ENCODE peak calls at places on chromosomes 4 and X, in four cellular contexts. One of them, this sample, is unnamed.
A peak's percentile ranks its signal among the peaks of the same experiment; 100 is the strongest.

GRCh38 chr4:125444166-125444565 is 129.4 kb downstream of the FAT4 start:
- DNase-seq in GM19239: no peak
- DNase-seq in choroid plexus epithelial cell: no peak
- DNase-seq in dorsolateral prefrontal cortex: no peak
- DNase-seq in this sample: no peak

GRCh38 chr4:69714086-69714485 is 46.3 kb downstream of the SULT1B1 start:
- DNase-seq in choroid plexus epithelial cell: no peak
- DNase-seq in dorsolateral prefrontal cortex: no peak
- DNase-seq in GM19239: no peak
- DNase-seq in this sample: no peak

GRCh38 chrX:50747471-50747900 is 66.5 kb downstream of the SHROOM4 start:
- DNase-seq in dorsolateral prefrontal cortex: no peak
- DNase-seq in GM19239: no peak
- DNase-seq in choroid plexus epithelial cell: peak; percentile 36
- DNase-seq in this sample: no peak

GRCh38 chr4:60020389-60020788 is 1179.7 kb upstream of the ADGRL3 start:
- DNase-seq in choroid plexus epithelial cell: no peak
- DNase-seq in dorsolateral prefrontal cortex: no peak
- DNase-seq in GM19239: no peak
- DNase-seq in this sample: no peak

GRCh38 chr4:38046735-38047487 is 86.7 kb downstream of the PTTG2 start:
- DNase-seq in choroid plexus epithelial cell: peak; percentile 65
- DNase-seq in dorsolateral prefrontal cortex: no peak
- DNase-seq in GM19239: no peak
- DNase-seq in this sample: no peak

GRCh38 chr4:170088686-170089085 is 1.1 kb downstream of the AADAT start:
- DNase-seq in choroid plexus epithelial cell: no peak
- DNase-seq in GM19239: no peak
- DNase-seq in dorsolateral prefrontal cortex: no peak
- DNase-seq in this sample: no peak

GRCh38 chrX:74449937-74450330 is 28.6 kb downstream of the SLC16A2 start:
- DNase-seq in GM19239: no peak
- DNase-seq in choroid plexus epithelial cell: peak; percentile 27
- DNase-seq in dorsolateral prefrontal cortex: no peak
- DNase-seq in this sample: peak; percentile 76

GRCh38 chr4:32002037-32002747 is 1282.0 kb downstream of the PCDH7 start:
- DNase-seq in GM19239: no peak
- DNase-seq in dorsolateral prefrontal cortex: no peak
- DNase-seq in choroid plexus epithelial cell: no peak
- DNase-seq in this sample: no peak

GRCh38 chr4:152936446-152937279 is 540 bp downstream of the FHDC1 start:
- DNase-seq in GM19239: peak; percentile 36
- DNase-seq in dorsolateral prefrontal cortex: peak; percentile 24
- DNase-seq in choroid plexus epithelial cell: peak; percentile 13
- DNase-seq in this sample: no peak

GRCh38 chrX:129654652-129655546 is at the start of gene APLN:
- DNase-seq in GM19239: no peak
- DNase-seq in choroid plexus epithelial cell: peak; percentile 70
- DNase-seq in dorsolateral prefrontal cortex: peak; percentile 41
- DNase-seq in this sample: peak; percentile 15